ENCODE peak calls at places on chromosomes 5 and 9, in six cellular contexts. E is NB4, P is HL-60, R is colonic mucosa, J is AG04450, H is cardiac fibroblast. X is an unnamed sample.

GRCh38 chr9:88400021-88400420 is 11.8 kb downstream of the SPIN1 start:
- DNase-seq in J (peak; percentile 61), R (no peak), E (no peak), H (peak; percentile 59), P (no peak), X (peak; percentile 77)

GRCh38 chr5:175895701-175896102 is 24.3 kb downstream of the CPLX2 start:
- DNase-seq in H (no peak), E (peak; percentile 94), J (no peak), P (peak; percentile 74), R (no peak), X (no peak)

GRCh38 chr9:16828335-16829281 is 41.9 kb downstream of the BNC2 start:
- DNase-seq in E (no peak), R (peak; percentile 21), J (no peak), H (peak; percentile 48), P (no peak), X (peak; percentile 85)

GRCh38 chr5:168802337-168802736 is 223.2 kb upstream of the PANK3 start:
- DNase-seq in R (no peak), J (no peak), P (no peak), E (no peak), H (no peak), X (no peak)

GRCh38 chr5:77867194-77867691 is 91.1 kb upstream of the TBCA start:
- DNase-seq in R (no peak), H (peak; percentile 45), E (peak; percentile 15), J (no peak), P (no peak), X (peak; percentile 13)

GRCh38 chr9:119284118-119284517 is 85.1 kb downstream of the BRINP1 start:
- DNase-seq in P (no peak), J (no peak), R (no peak), H (no peak), E (peak; percentile 4), X (no peak)

GRCh38 chr9:134325813-134326753 is at the start of gene RXRA:
- DNase-seq in E (peak; percentile 86), R (peak; percentile 79), H (peak; percentile 94), P (peak; percentile 72), J (peak; percentile 65), X (peak; percentile 88)

GRCh38 chr5:160083012-160083436 is 36.2 kb downstream of the PWWP2A start:
- DNase-seq in E (no peak), J (peak; percentile 23), P (no peak), H (peak; percentile 74), R (no peak), X (peak; percentile 70)

GRCh38 chr9:90999425-91000397 is 198.1 kb downstream of the SYK start:
- DNase-seq in E (no peak), P (no peak), R (no peak), J (no peak), H (no peak), X (no peak)

DNA sequence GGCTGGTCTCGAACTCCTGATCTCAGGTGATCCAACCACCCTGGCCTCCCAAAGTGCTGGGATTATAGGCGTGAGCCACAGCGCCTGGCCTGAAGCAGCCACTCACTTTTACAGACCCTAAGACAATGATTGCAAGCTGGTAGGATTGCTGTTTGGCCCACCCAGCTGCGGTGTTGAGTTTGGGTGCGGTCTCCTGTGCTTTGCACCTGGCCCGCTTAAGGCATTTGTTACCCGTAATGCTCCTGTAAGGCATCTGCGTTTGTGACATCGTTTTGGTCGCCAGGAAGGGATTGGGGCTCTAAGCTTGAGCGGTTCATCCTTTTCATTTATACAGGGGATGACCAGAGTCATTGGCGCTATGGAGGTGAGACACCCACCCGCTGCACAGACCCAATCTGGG is 1.5 kb downstream of the CA9 start:
- DNase-seq in P (no peak), E (no peak), H (no peak), J (no peak), R (no peak), X (no peak)
- H3K4me3 ChIP-seq in P (no peak overlapping the region), E (no peak overlapping the region), H (no peak overlapping the region), J (peak overlapping the region; percentile 51), R (peak overlapping the region; percentile 44), X (peak overlapping the region; percentile 61)

DNA sequence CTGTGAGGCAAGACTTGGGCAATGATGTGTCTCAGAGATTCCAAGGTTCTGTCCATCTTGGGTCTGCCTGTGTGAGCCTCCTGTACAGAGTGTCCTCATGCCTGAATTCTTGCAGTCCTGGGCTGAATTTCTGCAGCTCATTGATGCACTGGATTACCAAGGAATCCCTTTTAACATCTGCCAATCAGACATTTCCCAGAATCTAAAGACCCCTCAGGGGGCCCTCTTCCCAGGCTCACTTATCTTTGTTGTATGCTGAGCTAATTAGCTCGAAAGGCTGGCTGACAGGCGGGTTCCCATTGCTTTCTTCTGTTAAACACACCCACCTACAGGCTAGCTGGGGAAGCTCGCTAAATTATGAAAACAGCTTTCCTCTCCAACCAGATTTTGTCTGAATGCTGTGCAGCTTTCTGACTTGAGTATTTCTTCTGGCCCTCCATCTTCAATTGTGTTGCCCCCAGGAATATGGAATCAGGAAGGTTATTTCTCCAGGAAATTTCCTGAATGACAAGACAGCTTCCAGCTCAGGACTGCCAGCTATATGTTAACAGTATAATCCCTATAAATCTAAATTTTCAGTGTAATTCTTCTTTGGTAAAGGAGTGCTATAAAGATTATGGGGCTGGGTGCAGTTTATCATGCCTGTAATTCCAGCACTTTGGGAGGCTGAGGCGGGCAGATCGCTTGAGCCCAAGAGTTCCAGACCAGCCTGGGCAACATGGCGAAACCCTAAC is at the start of gene LIX1:
- DNase-seq in H (peak; percentile 56), P (no peak), E (peak; percentile 55), J (no peak), R (peak; percentile 34), X (peak; percentile 48)
- TF ChIP-seq CTCF in H (peak; percentile 56), P (peak; percentile 11), E (peak; percentile 38), J (peak; percentile 64), R (peak; percentile 50), X (peak; percentile 65)

GRCh38 chr9:94642526-94642925 is 3.2 kb upstream of the FBP1 start:
- DNase-seq in P (no peak), J (no peak), E (peak; percentile 65), H (no peak), R (no peak), X (no peak)

GRCh38 chr9:94643176-94643575 is 3.9 kb upstream of the FBP1 start:
- DNase-seq in R (no peak), P (no peak), H (no peak), E (peak; percentile 42), J (no peak), X (no peak)

GRCh38 chr9:94639045-94639995 is at the start of gene FBP1:
- DNase-seq in E (peak; percentile 90), P (peak; percentile 80), R (peak; percentile 83), H (no peak), J (no peak), X (peak; percentile 38)

GRCh38 chr9:94639996-94640376 is 668 bp upstream of the FBP1 start:
- DNase-seq in P (no peak), E (no peak), J (no peak), H (no peak), R (peak; percentile 30), X (no peak)

DNA sequence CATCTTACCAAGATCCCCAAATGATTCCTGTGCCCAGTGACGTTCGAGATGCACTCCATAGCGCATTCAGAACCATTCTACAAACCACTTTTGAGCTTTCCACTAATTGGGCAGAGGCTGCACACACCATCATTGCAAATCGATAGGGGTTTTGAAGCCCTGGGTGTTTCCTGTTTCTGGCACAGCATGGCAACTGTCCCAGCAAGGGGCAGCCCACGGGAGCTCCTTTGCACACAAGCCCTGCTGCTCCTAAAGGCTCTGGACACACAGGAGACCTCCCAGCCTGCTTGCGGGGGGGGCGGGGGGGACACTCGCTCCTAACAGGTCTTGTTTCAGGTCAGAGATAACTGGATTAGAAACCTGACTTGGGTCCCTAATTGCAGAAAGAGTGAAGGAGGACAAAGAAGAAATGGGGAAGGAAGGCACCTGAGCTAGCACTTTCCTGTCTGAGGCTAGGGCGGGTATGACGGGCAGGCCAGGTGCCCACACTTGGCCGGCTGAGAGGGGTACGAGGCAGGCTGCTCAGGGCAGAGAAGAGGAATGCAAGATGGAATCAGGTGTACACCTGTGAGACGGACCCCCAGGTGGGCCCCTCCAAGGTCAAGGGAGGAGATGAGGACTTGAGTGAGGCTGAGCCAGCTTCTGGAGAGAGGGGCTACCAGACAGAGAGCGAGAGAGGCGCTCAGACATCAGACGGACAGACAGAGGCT is 828 bp downstream of the FBP1 start:
- DNase-seq in R (peak; percentile 26), H (no peak), P (no peak), E (peak; percentile 39), J (no peak), X (no peak)
- H3K4me3 ChIP-seq in R (peak overlapping the region; percentile 77), H (no peak overlapping the region), P (peak overlapping the region; percentile 55), E (no peak overlapping the region), J (no peak overlapping the region), X (no peak overlapping the region)

GRCh38 chr9:122128007-122128406 is 31.6 kb downstream of the NDUFA8 start:
- DNase-seq in J (no peak), H (no peak), R (no peak), E (no peak), P (no peak), X (no peak)

GRCh38 chr9:122128432-122129343 is 30.9 kb downstream of the NDUFA8 start:
- DNase-seq in P (no peak), R (no peak), J (no peak), H (no peak), E (no peak), X (no peak)

GRCh38 chr9:122130837-122131236 is 28.7 kb downstream of the NDUFA8 start:
- DNase-seq in J (no peak), P (no peak), E (no peak), R (no peak), H (no peak), X (no peak)

GRCh38 chr9:122131401-122131921 is 28.1 kb downstream of the NDUFA8 start:
- DNase-seq in R (no peak), P (no peak), E (no peak), H (no peak), J (no peak), X (no peak)

DNA sequence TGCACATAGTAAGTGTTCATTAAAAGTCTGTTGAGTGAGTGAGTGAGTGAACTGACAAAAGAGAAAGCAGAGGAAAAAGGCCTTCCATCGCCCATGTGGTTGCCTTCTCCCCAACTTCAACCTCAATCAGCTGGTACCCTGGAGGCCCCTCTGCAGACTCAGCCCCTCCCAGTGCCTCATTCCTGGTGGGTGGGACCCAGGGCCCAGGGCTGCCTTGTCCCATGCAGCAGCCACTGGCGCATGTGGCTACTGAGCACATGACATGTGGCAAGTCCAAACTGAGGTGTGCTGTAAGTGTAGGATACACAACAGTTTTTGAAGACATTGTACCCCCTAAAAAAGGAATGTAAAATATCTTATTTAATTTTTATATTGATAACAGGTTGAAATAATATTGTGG is 29.6 kb downstream of the NDUFA8 start:
- DNase-seq in H (no peak), J (no peak), E (no peak), P (no peak), R (no peak), X (no peak)
- TF ChIP-seq CTCF in H (no peak), J (no peak), E (no peak), P (no peak), R (no peak), X (no peak)

GRCh38 chr9:137112564-137113384 is 1.8 kb downstream of the DPP7 start:
- DNase-seq in J (no peak), R (no peak), H (no peak), P (no peak), E (no peak), X (no peak)
- H3K4me3 ChIP-seq in J (no peak overlapping the region), R (no peak overlapping the region), H (no peak overlapping the region), P (no peak overlapping the region), E (no peak overlapping the region), X (no peak overlapping the region)

GRCh38 chr5:110588241-110588962 is 138.1 kb downstream of the TMEM232 start:
- DNase-seq in R (no peak), E (no peak), H (no peak), P (no peak), J (no peak), X (no peak)

GRCh38 chr5:110594866-110595265 is 131.6 kb downstream of the TMEM232 start:
- DNase-seq in E (no peak), P (no peak), R (no peak), J (no peak), H (no peak), X (no peak)

GRCh38 chr5:110590187-110590586 is 136.3 kb downstream of the TMEM232 start:
- DNase-seq in H (peak; percentile 24), P (no peak), E (peak; percentile 24), R (no peak), J (no peak), X (peak; percentile 19)
- TF ChIP-seq CTCF in H (peak; percentile 37), P (no peak), E (peak; percentile 22), R (peak; percentile 23), J (peak; percentile 51), X (peak; percentile 51)